ENCODE peak calls at places on chromosomes 6 and 20, in seven cellular contexts. M is lung microvascular endothelial cell, B is neuronal stem cell, K is GM20000, S is progenitor cell of endocrine pancreas, T is T-helper 2 cell, Y is transverse colon. E is an unnamed sample.

GRCh38 chr6:140970485-140970884 is 1162.2 kb upstream of the GJE1 start:
- DNase-seq in Y (no peak), T (no peak), S (no peak), K (no peak), B (no peak), M (no peak), E (no peak)

GRCh38 chr6:36968266-36968977 is 13.9 kb downstream of the PI16 start:
- DNase-seq in S (no peak), K (no peak), B (no peak), Y (peak), M (no peak), T (no peak), E (no peak)

GRCh38 chr6:14906621-14907020 is 339.2 kb upstream of the JARID2 start:
- DNase-seq in K (no peak), Y (no peak), T (no peak), M (no peak), B (no peak), S (no peak), E (no peak)

GRCh38 chr6:25279748-25280616 is 808 bp downstream of the CARMIL1 start:
- DNase-seq in B (peak), T (no peak), Y (peak), S (peak), M (no peak), K (peak), E (peak)

GRCh38 chr20:60055740-60056139 is 97.5 kb downstream of the CDH26 start:
- DNase-seq in Y (peak), S (no peak), M (no peak), B (no peak), T (no peak), K (no peak), E (no peak)

GRCh38 chr20:35539756-35540212 is 2.1 kb upstream of the ERGIC3 start:
- DNase-seq in B (peak), T (no peak), M (peak), S (peak), K (peak), Y (peak), E (peak)

GRCh38 chr20:41619360-41620115 is 1.4 kb upstream of the CHD6 start:
- DNase-seq in K (no peak), Y (no peak), S (no peak), B (no peak), M (no peak), T (no peak), E (no peak)

GRCh38 chr6:14716499-14717146 is 529.2 kb upstream of the JARID2 start:
- DNase-seq in B (no peak), M (no peak), T (no peak), K (no peak), S (no peak), Y (no peak), E (no peak)

GRCh38 chr20:61369731-61370520 is 117.9 kb downstream of the CDH4 start:
- DNase-seq in S (no peak), K (no peak), B (no peak), M (no peak), Y (no peak), T (no peak), E (no peak)

GRCh38 chr6:56514395-56514794 is 128.3 kb downstream of the DST start:
- DNase-seq in M (no peak), K (no peak), S (no peak), B (no peak), T (no peak), Y (no peak), E (no peak)

GRCh38 chr6:73585566-73586415 is 65.0 kb upstream of the EEF1A1 start:
- DNase-seq in Y (peak), S (no peak), B (no peak), K (peak), M (peak), T (no peak), E (peak)

GRCh38 chr6:85612690-85613474 is 19.2 kb upstream of the SNX14 start:
- DNase-seq in B (no peak), T (no peak), S (no peak), Y (no peak), K (no peak), M (no peak), E (no peak)

GRCh38 chr20:43948455-43948854 is 33.8 kb downstream of the TOX2 start:
- DNase-seq in M (no peak), T (no peak), Y (no peak), S (no peak), K (no peak), B (no peak), E (no peak)

GRCh38 chr20:37615507-37616425 is 78.1 kb upstream of the CTNNBL1 start:
- DNase-seq in S (no peak), T (peak), M (peak), B (peak), K (peak), Y (peak), E (no peak)

GRCh38 chr6:6885521-6886088 is 222.2 kb upstream of the RREB1 start:
- DNase-seq in S (no peak), Y (peak), M (no peak), K (no peak), T (no peak), B (no peak), E (no peak)

GRCh38 chr6:14882394-14883073 is 363.3 kb upstream of the JARID2 start:
- DNase-seq in Y (no peak), K (no peak), S (no peak), B (no peak), T (no peak), M (peak), E (no peak)

GRCh38 chr6:16974387-16974673 is 127.5 kb upstream of the STMND1 start:
- DNase-seq in S (no peak), T (no peak), M (no peak), Y (no peak), B (no peak), K (no peak), E (no peak)

GRCh38 chr20:50515471-50516106 is 5.4 kb downstream of the PTPN1 start:
- DNase-seq in M (no peak), S (no peak), K (no peak), B (no peak), T (no peak), Y (no peak), E (no peak)

GRCh38 chr6:88059221-88059620 is 11.6 kb downstream of the SPACA1 start:
- DNase-seq in S (no peak), Y (no peak), M (no peak), T (no peak), B (no peak), K (no peak), E (no peak)

GRCh38 chr6:22764521-22764920 is 195.2 kb downstream of the HDGFL1 start:
- DNase-seq in Y (no peak), K (no peak), T (no peak), S (no peak), M (no peak), B (no peak), E (no peak)

GRCh38 chr20:37361336-37361735 is 15.4 kb downstream of the SRC start:
- DNase-seq in K (no peak), B (no peak), T (no peak), S (no peak), M (no peak), Y (no peak), E (no peak)

GRCh38 chr6:140879861-140880260 is 1252.9 kb upstream of the GJE1 start:
- DNase-seq in B (no peak), M (no peak), Y (no peak), T (no peak), K (no peak), S (no peak), E (no peak)

GRCh38 chr20:40197744-40198143 is 491.3 kb downstream of the MAFB start:
- DNase-seq in B (no peak), T (no peak), K (no peak), Y (no peak), M (peak), S (no peak), E (no peak)

GRCh38 chr20:48621256-48622078 is 206.3 kb downstream of the PREX1 start:
- DNase-seq in S (no peak), M (peak), Y (peak), B (no peak), T (no peak), K (no peak), E (no peak)

GRCh38 chr6:150238294-150238693 is 95.5 kb downstream of the PPP1R14C start:
- DNase-seq in B (no peak), Y (no peak), K (no peak), T (no peak), S (no peak), M (no peak), E (no peak)

GRCh38 chr6:92989656-92990055 is 429.7 kb downstream of the EPHA7 start:
- DNase-seq in Y (no peak), T (no peak), B (no peak), S (no peak), M (no peak), K (no peak), E (no peak)

GRCh38 chr6:20331042-20331441 is 70.6 kb upstream of the E2F3 start:
- DNase-seq in K (no peak), Y (no peak), S (no peak), T (no peak), B (no peak), M (no peak), E (no peak)

GRCh38 chr6:122845916-122846632 is 57.0 kb downstream of the SMPDL3A start:
- DNase-seq in Y (no peak), S (no peak), K (no peak), M (no peak), B (no peak), T (no peak), E (no peak)

GRCh38 chr20:37892001-37892400 is 10.9 kb upstream of the VSTM2L start:
- DNase-seq in M (no peak), K (no peak), T (no peak), Y (no peak), B (no peak), S (no peak), E (no peak)

GRCh38 chr20:51228763-51229162 is 205.9 kb upstream of the KCNG1 start:
- DNase-seq in Y (no peak), T (no peak), B (no peak), K (no peak), S (no peak), M (no peak), E (no peak)

E was measured in HAP-1.